ENCODE peak calls at places on chromosomes 4 and X, in four cellular contexts. One of them, this sample, is unnamed.

GRCh38 chrX:154730271-154730883 is 20.5 kb downstream of the GAB3 start:
- DNase-seq in transverse colon: no peak
- DNase-seq in neural progenitor cell: no peak
- DNase-seq in PC-3: peak; percentile 47
- DNase-seq in this sample: peak; percentile 37

GRCh38 chrX:16466640-16467432 is 183.1 kb upstream of the S100G start:
- DNase-seq in transverse colon: no peak
- DNase-seq in neural progenitor cell: no peak
- DNase-seq in PC-3: peak; percentile 84
- DNase-seq in this sample: peak; percentile 28

GRCh38 chrX:40530471-40530870 is 50.3 kb upstream of the ATP6AP2 start:
- DNase-seq in transverse colon: no peak
- DNase-seq in neural progenitor cell: no peak
- DNase-seq in PC-3: no peak
- DNase-seq in this sample: no peak

GRCh38 chrX:40504801-40505605 is 75.8 kb upstream of the ATP6AP2 start:
- DNase-seq in transverse colon: no peak
- DNase-seq in neural progenitor cell: no peak
- DNase-seq in PC-3: no peak
- DNase-seq in this sample: peak; percentile 84

GRCh38 chr4:40918330-40918729 is 168.6 kb downstream of the NSUN7 start:
- DNase-seq in transverse colon: peak; percentile 40
- DNase-seq in neural progenitor cell: no peak
- DNase-seq in PC-3: peak; percentile 65
- DNase-seq in this sample: peak; percentile 66

GRCh38 chrX:43750248-43750676 is 94.2 kb downstream of the MAOA start:
- DNase-seq in transverse colon: peak; percentile 61
- DNase-seq in neural progenitor cell: peak; percentile 80
- DNase-seq in PC-3: peak; percentile 71
- DNase-seq in this sample: peak; percentile 39

GRCh38 chr4:188041721-188042120 is 46.1 kb downstream of the ZFP42 start:
- DNase-seq in transverse colon: no peak
- DNase-seq in neural progenitor cell: no peak
- DNase-seq in PC-3: no peak
- DNase-seq in this sample: no peak

GRCh38 chr4:159308571-159309340 is 205.9 kb downstream of the RAPGEF2 start:
- DNase-seq in transverse colon: no peak
- DNase-seq in neural progenitor cell: peak; percentile 81
- DNase-seq in PC-3: peak; percentile 56
- DNase-seq in this sample: no peak

GRCh38 chrX:137424679-137425078 is 141.2 kb upstream of the ZIC3 start:
- DNase-seq in transverse colon: no peak
- DNase-seq in neural progenitor cell: peak; percentile 58
- DNase-seq in PC-3: no peak
- DNase-seq in this sample: no peak

GRCh38 chr4:151045907-151046306 is 30.8 kb upstream of the LRBA start:
- DNase-seq in transverse colon: no peak
- DNase-seq in neural progenitor cell: peak; percentile 58
- DNase-seq in PC-3: peak; percentile 8
- DNase-seq in this sample: no peak

GRCh38 chr4:119106036-119107000 is 29.3 kb upstream of the MYOZ2 start:
- DNase-seq in transverse colon: no peak
- DNase-seq in neural progenitor cell: no peak
- DNase-seq in PC-3: peak; percentile 77
- DNase-seq in this sample: no peak

GRCh38 chr4:188178276-188178675 is 39.0 kb downstream of the TRIML1 start:
- DNase-seq in transverse colon: no peak
- DNase-seq in neural progenitor cell: no peak
- DNase-seq in PC-3: peak; percentile 46
- DNase-seq in this sample: no peak

GRCh38 chr4:121898150-121898549 is 27.9 kb upstream of the BBS7 start:
- DNase-seq in transverse colon: peak; percentile 12
- DNase-seq in neural progenitor cell: peak; percentile 29
- DNase-seq in PC-3: peak; percentile 18
- DNase-seq in this sample: no peak

GRCh38 chr4:121900132-121900983 is 30.1 kb upstream of the BBS7 start:
- DNase-seq in transverse colon: peak; percentile 35
- DNase-seq in neural progenitor cell: peak; percentile 71
- DNase-seq in PC-3: peak; percentile 66
- DNase-seq in this sample: peak; percentile 72
- TF ChIP-seq CTCF in transverse colon: peak; percentile 66
- TF ChIP-seq CTCF in neural progenitor cell: peak; percentile 81
- TF ChIP-seq CTCF in PC-3: peak; percentile 80
- TF ChIP-seq CTCF in this sample: peak; percentile 81

GRCh38 chrX:21911481-21911880 is 29.0 kb upstream of the SMS start:
- DNase-seq in transverse colon: no peak
- DNase-seq in neural progenitor cell: no peak
- DNase-seq in PC-3: no peak
- DNase-seq in this sample: no peak

GRCh38 chrX:21912220-21912619 is 28.3 kb upstream of the SMS start:
- DNase-seq in transverse colon: no peak
- DNase-seq in neural progenitor cell: no peak
- DNase-seq in PC-3: no peak
- DNase-seq in this sample: no peak

GRCh38 chrX:21905209-21905735 is 35.2 kb upstream of the SMS start:
- DNase-seq in transverse colon: no peak
- DNase-seq in neural progenitor cell: peak; percentile 44
- DNase-seq in PC-3: no peak
- DNase-seq in this sample: no peak

GRCh38 chrX:21905976-21906375 is 34.5 kb upstream of the SMS start:
- DNase-seq in transverse colon: no peak
- DNase-seq in neural progenitor cell: peak; percentile 30
- DNase-seq in PC-3: no peak
- DNase-seq in this sample: no peak

GRCh38 chrX:21907250-21907649 is 33.3 kb upstream of the SMS start:
- DNase-seq in transverse colon: no peak
- DNase-seq in neural progenitor cell: no peak
- DNase-seq in PC-3: no peak
- DNase-seq in this sample: no peak
- H3K27ac ChIP-seq in transverse colon: no peak overlapping the region
- H3K27ac ChIP-seq in neural progenitor cell: no peak overlapping the region
- H3K27ac ChIP-seq in PC-3: no peak overlapping the region
- H3K27ac ChIP-seq in this sample: no peak overlapping the region

GRCh38 chrX:134315893-134316292 is 78.9 kb downstream of the CCDC160 start:
- DNase-seq in transverse colon: peak; percentile 12
- DNase-seq in neural progenitor cell: no peak
- DNase-seq in PC-3: peak; percentile 2
- DNase-seq in this sample: no peak

DNA sequence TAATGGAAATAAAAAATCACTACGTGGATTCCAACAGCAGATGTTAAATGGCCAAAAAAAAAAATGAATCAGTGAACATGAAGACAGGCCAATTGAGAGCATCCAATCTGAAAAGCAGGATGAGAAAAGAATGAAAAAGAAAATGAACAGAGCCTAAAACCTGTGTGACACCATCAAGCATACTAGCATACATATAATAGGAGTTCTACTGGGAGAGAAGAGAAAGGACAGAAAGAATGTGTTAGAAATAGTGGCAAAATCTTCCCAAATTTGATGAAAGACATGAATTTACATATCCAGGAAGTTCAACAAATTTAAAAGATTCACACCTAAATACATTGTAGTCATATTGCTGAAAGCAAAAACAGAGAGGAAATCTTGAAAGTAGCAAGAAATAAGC is 76.4 kb downstream of the CCDC160 start:
- DNase-seq in transverse colon: no peak
- DNase-seq in neural progenitor cell: no peak
- DNase-seq in PC-3: no peak
- DNase-seq in this sample: no peak
- H3K4me3 ChIP-seq in transverse colon: no peak overlapping the region
- H3K4me3 ChIP-seq in neural progenitor cell: no peak overlapping the region
- H3K4me3 ChIP-seq in PC-3: no peak overlapping the region
- H3K4me3 ChIP-seq in this sample: no peak overlapping the region

DNA sequence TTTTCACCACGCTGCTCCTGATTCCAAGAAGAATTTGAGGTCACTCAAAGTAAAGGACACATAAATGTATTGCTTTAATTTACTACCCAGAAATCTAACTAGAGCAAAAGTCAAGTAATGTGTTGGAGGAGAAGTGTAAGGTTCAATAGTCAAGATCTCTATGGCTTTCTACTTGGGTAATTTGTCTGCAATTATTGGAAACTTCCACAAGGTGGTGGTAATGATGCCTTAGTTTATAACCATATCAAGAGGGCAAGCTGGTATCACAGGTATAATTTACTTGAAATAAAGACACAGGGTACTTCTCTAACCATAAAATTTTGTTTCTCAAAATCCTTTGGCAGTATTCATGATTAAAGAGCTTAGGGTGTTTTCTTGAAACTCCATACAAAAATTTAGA is 10.2 kb upstream of the GRIA3 start:
- DNase-seq in transverse colon: no peak
- DNase-seq in neural progenitor cell: peak; percentile 14
- DNase-seq in PC-3: peak; percentile 51
- DNase-seq in this sample: no peak
- TF ChIP-seq CTCF in transverse colon: no peak
- TF ChIP-seq CTCF in neural progenitor cell: peak; percentile 55
- TF ChIP-seq CTCF in PC-3: peak; percentile 54
- TF ChIP-seq CTCF in this sample: no peak

GRCh38 chr4:972651-973424 is 531 bp downstream of the DGKQ start:
- DNase-seq in transverse colon: peak; percentile 54
- DNase-seq in neural progenitor cell: peak; percentile 59
- DNase-seq in PC-3: peak; percentile 13
- DNase-seq in this sample: no peak
- H3K27ac ChIP-seq in transverse colon: peak overlapping the region; percentile 82
- H3K27ac ChIP-seq in neural progenitor cell: no peak overlapping the region
- H3K27ac ChIP-seq in PC-3: no peak overlapping the region
- H3K27ac ChIP-seq in this sample: no peak overlapping the region

GRCh38 chrX:120468071-120468470 is 1.0 kb downstream of the LAMP2 start:
- DNase-seq in transverse colon: no peak
- DNase-seq in neural progenitor cell: no peak
- DNase-seq in PC-3: no peak
- DNase-seq in this sample: no peak
- H3K4me3 ChIP-seq in transverse colon: peak overlapping the region; percentile 50
- H3K4me3 ChIP-seq in neural progenitor cell: peak overlapping the region; percentile 82
- H3K4me3 ChIP-seq in PC-3: peak overlapping the region; percentile 87
- H3K4me3 ChIP-seq in this sample: peak overlapping the region; percentile 76

DNA sequence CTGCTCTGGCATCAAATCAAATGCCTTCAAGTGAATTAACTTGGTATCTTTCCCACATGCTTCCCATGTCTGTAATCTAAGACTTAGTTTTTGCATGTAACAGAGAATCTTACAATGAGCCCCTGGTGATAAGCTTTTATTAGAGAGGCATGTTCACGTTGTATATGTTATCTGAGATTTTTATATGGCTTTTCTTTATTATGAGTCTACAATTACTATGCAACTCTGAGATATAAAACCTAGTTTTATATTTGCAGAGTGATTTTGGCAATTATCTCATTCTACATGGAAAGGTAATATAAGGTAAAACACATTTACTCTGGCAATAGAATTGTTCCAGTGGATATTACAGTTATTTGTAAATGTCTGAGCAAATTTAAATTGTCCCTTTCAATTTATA is 1578.4 kb upstream of the IGFBP7 start:
- DNase-seq in transverse colon: no peak
- DNase-seq in neural progenitor cell: no peak
- DNase-seq in PC-3: no peak
- DNase-seq in this sample: no peak
- TF ChIP-seq CTCF in transverse colon: no peak
- TF ChIP-seq CTCF in neural progenitor cell: no peak
- TF ChIP-seq CTCF in PC-3: no peak
- TF ChIP-seq CTCF in this sample: no peak